ENCODE peak calls at places on chromosomes 6 and 20, in five cellular contexts. One of them, this sample, is unnamed.

GRCh38 chr6:18823782-18824386 is 436.7 kb downstream of the RNF144B start:
- DNase-seq in K562: peak; percentile 84
- DNase-seq in HepG2: peak; percentile 33
- DNase-seq in GM12878: no peak
- DNase-seq in A549: no peak
- DNase-seq in this sample: peak; percentile 1

GRCh38 chr6:148166339-148166949 is 176.2 kb upstream of the SASH1 start:
- DNase-seq in GM12878: no peak
- DNase-seq in A549: peak; percentile 16
- DNase-seq in HepG2: peak; percentile 59
- DNase-seq in K562: peak; percentile 65
- DNase-seq in this sample: peak; percentile 72

GRCh38 chr6:156827382-156827781 is 50.2 kb downstream of the ARID1B start:
- DNase-seq in GM12878: no peak
- DNase-seq in HepG2: no peak
- DNase-seq in K562: no peak
- DNase-seq in A549: no peak
- DNase-seq in this sample: no peak

GRCh38 chr6:145722190-145722589 is 13.1 kb downstream of the EPM2A start:
- DNase-seq in HepG2: no peak
- DNase-seq in A549: no peak
- DNase-seq in GM12878: no peak
- DNase-seq in K562: no peak
- DNase-seq in this sample: no peak

GRCh38 chr6:107644513-107644912 is 154.6 kb downstream of the SOBP start:
- DNase-seq in K562: no peak
- DNase-seq in A549: no peak
- DNase-seq in GM12878: no peak
- DNase-seq in HepG2: no peak
- DNase-seq in this sample: no peak

GRCh38 chr20:63661108-63661507 is 3.0 kb downstream of the RTEL1 start:
- DNase-seq in A549: no peak
- DNase-seq in K562: no peak
- DNase-seq in GM12878: no peak
- DNase-seq in HepG2: no peak
- DNase-seq in this sample: no peak

GRCh38 chr6:41638801-41639555 is 710 bp downstream of the MDFI start:
- DNase-seq in HepG2: no peak
- DNase-seq in GM12878: no peak
- DNase-seq in A549: no peak
- DNase-seq in K562: no peak
- DNase-seq in this sample: no peak

GRCh38 chr20:45704969-45705637 is at the start of gene WFDC10B:
- DNase-seq in HepG2: no peak
- DNase-seq in GM12878: no peak
- DNase-seq in A549: no peak
- DNase-seq in K562: no peak
- DNase-seq in this sample: no peak

GRCh38 chr6:72580281-72580940 is 41.5 kb upstream of the KCNQ5 start:
- DNase-seq in A549: peak; percentile 19
- DNase-seq in K562: peak; percentile 88
- DNase-seq in HepG2: peak; percentile 9
- DNase-seq in GM12878: no peak
- DNase-seq in this sample: peak; percentile 88

GRCh38 chr6:70180904-70181599 is 121.8 kb downstream of the COL9A1 start:
- DNase-seq in K562: no peak
- DNase-seq in GM12878: no peak
- DNase-seq in A549: no peak
- DNase-seq in HepG2: no peak
- DNase-seq in this sample: no peak

GRCh38 chr20:34526466-34526865 is 10.2 kb downstream of the DYNLRB1 start:
- DNase-seq in HepG2: no peak
- DNase-seq in GM12878: no peak
- DNase-seq in A549: no peak
- DNase-seq in K562: no peak
- DNase-seq in this sample: peak; percentile 33

GRCh38 chr6:70281923-70282902 is 20.7 kb downstream of the COL9A1 start:
- DNase-seq in HepG2: no peak
- DNase-seq in K562: peak; percentile 80
- DNase-seq in GM12878: no peak
- DNase-seq in A549: no peak
- DNase-seq in this sample: no peak

GRCh38 chr6:83511901-83512681 is at the start of gene PRSS35:
- DNase-seq in GM12878: no peak
- DNase-seq in A549: peak; percentile 40
- DNase-seq in HepG2: peak; percentile 7
- DNase-seq in K562: peak; percentile 74
- DNase-seq in this sample: peak; percentile 48

GRCh38 chr6:166514196-166514595 is 72.3 kb downstream of the RAMACL start:
- DNase-seq in A549: no peak
- DNase-seq in K562: no peak
- DNase-seq in GM12878: no peak
- DNase-seq in HepG2: no peak
- DNase-seq in this sample: peak; percentile 4

GRCh38 chr20:22586645-22587310 is 2.4 kb upstream of the FOXA2 start:
- DNase-seq in HepG2: peak; percentile 56
- DNase-seq in GM12878: no peak
- DNase-seq in A549: peak; percentile 83
- DNase-seq in K562: peak; percentile 62
- DNase-seq in this sample: no peak

GRCh38 chr6:37317312-37318038 is 36.3 kb upstream of the RNF8 start:
- DNase-seq in HepG2: no peak
- DNase-seq in GM12878: no peak
- DNase-seq in A549: no peak
- DNase-seq in K562: no peak
- DNase-seq in this sample: no peak

GRCh38 chr6:234706-235372 is 57.4 kb upstream of the DUSP22 start:
- DNase-seq in HepG2: no peak
- DNase-seq in K562: no peak
- DNase-seq in A549: no peak
- DNase-seq in GM12878: no peak
- DNase-seq in this sample: no peak

GRCh38 chr6:17281100-17281496 is at the start of gene RBM24:
- DNase-seq in A549: no peak
- DNase-seq in HepG2: peak; percentile 66
- DNase-seq in K562: peak; percentile 7
- DNase-seq in GM12878: no peak
- DNase-seq in this sample: peak; percentile 79

GRCh38 chr6:93394471-93394870 is 24.9 kb downstream of the EPHA7 start:
- DNase-seq in GM12878: no peak
- DNase-seq in A549: no peak
- DNase-seq in K562: no peak
- DNase-seq in HepG2: no peak
- DNase-seq in this sample: no peak

GRCh38 chr6:169165561-169166300 is 87.9 kb downstream of the THBS2 start:
- DNase-seq in K562: no peak
- DNase-seq in HepG2: no peak
- DNase-seq in A549: no peak
- DNase-seq in GM12878: no peak
- DNase-seq in this sample: peak; percentile 77

GRCh38 chr20:45735552-45735951 is 13.4 kb downstream of the SPINT4 start:
- DNase-seq in HepG2: no peak
- DNase-seq in GM12878: no peak
- DNase-seq in K562: no peak
- DNase-seq in A549: no peak
- DNase-seq in this sample: no peak

GRCh38 chr20:4555188-4555893 is 166.4 kb upstream of the PRND start:
- DNase-seq in HepG2: no peak
- DNase-seq in GM12878: no peak
- DNase-seq in A549: peak; percentile 44
- DNase-seq in K562: no peak
- DNase-seq in this sample: peak; percentile 92

GRCh38 chr6:61044011-61044410 is 1242.0 kb downstream of the KHDRBS2 start:
- DNase-seq in GM12878: no peak
- DNase-seq in A549: no peak
- DNase-seq in HepG2: no peak
- DNase-seq in K562: no peak
- DNase-seq in this sample: no peak

GRCh38 chr6:37667050-37667814 is 30.5 kb downstream of the MDGA1 start:
- DNase-seq in HepG2: no peak
- DNase-seq in K562: peak; percentile 87
- DNase-seq in GM12878: no peak
- DNase-seq in A549: no peak
- DNase-seq in this sample: peak; percentile 90

GRCh38 chr6:107811591-107812218 is 12.4 kb downstream of the SCML4 start:
- DNase-seq in K562: no peak
- DNase-seq in HepG2: no peak
- DNase-seq in GM12878: no peak
- DNase-seq in A549: peak; percentile 8
- DNase-seq in this sample: peak; percentile 21

GRCh38 chr6:40631760-40632159 is 44.6 kb upstream of the LRFN2 start:
- DNase-seq in K562: no peak
- DNase-seq in GM12878: no peak
- DNase-seq in HepG2: no peak
- DNase-seq in A549: no peak
- DNase-seq in this sample: no peak

DNA sequence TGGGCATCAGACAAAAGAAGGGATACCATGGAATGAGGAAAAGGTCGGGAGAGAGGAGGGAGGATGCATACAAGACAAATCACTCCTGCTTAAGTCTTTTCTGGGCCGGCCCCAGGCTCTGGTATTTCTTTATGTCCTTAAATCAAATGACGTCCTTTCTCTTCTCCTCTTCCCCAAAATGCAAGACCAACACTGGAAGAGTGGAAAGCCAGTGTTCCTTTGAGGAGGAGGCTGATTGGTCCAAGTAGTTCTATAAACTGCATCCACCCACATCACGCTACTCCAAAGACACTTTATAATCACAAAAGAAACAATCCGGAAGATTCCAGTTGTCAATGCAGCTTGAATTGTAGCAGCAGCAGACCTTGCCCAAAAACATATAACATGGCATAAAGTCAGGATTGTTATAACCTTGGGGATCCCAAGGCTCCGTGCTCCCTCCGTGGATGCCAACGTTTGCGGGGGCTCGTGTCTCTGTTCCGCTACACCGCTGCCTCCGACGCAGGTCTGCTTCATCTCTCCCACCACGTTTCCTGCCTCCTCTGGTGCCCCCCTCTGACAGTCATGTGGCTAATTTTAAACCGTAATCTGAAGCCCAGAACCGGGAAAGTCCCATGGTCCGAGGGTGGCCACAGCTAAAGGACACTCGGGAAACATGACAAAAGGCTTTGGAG is 47.1 kb downstream of the MCUR1 start:
- DNase-seq in A549: no peak
- DNase-seq in K562: peak; percentile 34
- DNase-seq in GM12878: no peak
- DNase-seq in HepG2: no peak
- DNase-seq in this sample: peak; percentile 44
- TF ChIP-seq BHLHE40 in A549: no peak
- TF ChIP-seq BHLHE40 in K562: no peak
- TF ChIP-seq BHLHE40 in GM12878: no peak
- TF ChIP-seq BHLHE40 in HepG2: no peak
- TF ChIP-seq BHLHE40 in this sample: no peak

GRCh38 chr20:37417857-37418501 is 72.0 kb downstream of the SRC start:
- DNase-seq in K562: no peak
- DNase-seq in GM12878: no peak
- DNase-seq in A549: no peak
- DNase-seq in HepG2: no peak
- DNase-seq in this sample: peak; percentile 29
- TF ChIP-seq USF2 in K562: no peak
- TF ChIP-seq USF2 in GM12878: no peak
- TF ChIP-seq USF2 in A549: no peak
- TF ChIP-seq USF2 in HepG2: no peak
- TF ChIP-seq USF2 in this sample: no peak

DNA sequence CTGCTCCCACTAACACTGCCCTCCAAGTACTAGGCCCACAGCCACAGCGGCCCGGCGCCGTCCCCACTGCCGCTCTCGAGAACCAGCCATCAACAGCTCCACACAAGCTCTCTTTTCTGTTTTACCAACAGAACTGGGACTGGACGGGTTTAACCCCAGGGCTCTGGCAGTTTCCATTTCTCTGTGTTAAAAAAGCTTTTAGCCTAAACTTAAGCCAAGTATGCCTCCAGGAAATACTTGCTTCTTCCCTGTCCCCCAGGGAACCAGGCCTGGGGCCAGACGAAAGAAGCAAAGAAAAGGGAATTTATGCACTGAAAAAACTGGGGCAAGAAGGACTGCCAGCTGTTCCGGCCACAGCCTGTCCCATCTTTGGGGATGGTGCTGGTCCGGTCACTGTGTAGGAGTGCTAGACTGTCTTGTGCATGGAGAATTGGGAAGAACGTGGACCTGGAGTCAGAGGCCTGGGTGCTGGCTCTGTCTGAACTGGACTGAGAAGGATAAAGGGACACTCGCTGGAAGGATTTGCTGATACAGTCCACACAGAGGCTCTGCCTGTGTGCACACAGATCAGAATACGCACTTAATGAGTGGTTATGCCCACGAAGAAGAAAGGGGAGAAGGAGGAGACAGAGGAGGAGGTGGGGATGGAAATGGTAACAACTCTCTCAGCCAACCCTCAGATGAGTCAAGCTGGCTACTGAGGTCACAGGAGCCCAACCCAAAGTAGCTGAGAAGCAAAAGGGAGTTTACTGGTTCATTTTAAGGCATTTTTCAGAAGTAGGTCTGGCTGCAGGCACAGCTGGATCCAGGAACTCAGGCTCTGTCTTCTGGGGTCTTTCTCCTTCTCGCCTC is 254.4 kb upstream of the PMEPA1 start:
- DNase-seq in A549: no peak
- DNase-seq in K562: no peak
- DNase-seq in GM12878: no peak
- DNase-seq in HepG2: no peak
- DNase-seq in this sample: no peak
- TF ChIP-seq BHLHE40 in A549: no peak
- TF ChIP-seq BHLHE40 in K562: no peak
- TF ChIP-seq BHLHE40 in GM12878: no peak
- TF ChIP-seq BHLHE40 in HepG2: no peak
- TF ChIP-seq BHLHE40 in this sample: no peak

GRCh38 chr6:161444966-161445799 is 171.3 kb upstream of the AGPAT4 start:
- DNase-seq in K562: no peak
- DNase-seq in A549: no peak
- DNase-seq in HepG2: no peak
- DNase-seq in GM12878: no peak
- DNase-seq in this sample: peak; percentile 16

GRCh38 chr6:161442381-161442858 is 168.6 kb upstream of the AGPAT4 start:
- DNase-seq in HepG2: no peak
- DNase-seq in K562: no peak
- DNase-seq in GM12878: no peak
- DNase-seq in A549: no peak
- DNase-seq in this sample: no peak

GRCh38 chr6:161444464-161444863 is 170.6 kb upstream of the AGPAT4 start:
- DNase-seq in HepG2: no peak
- DNase-seq in GM12878: no peak
- DNase-seq in K562: peak; percentile 66
- DNase-seq in A549: no peak
- DNase-seq in this sample: peak; percentile 24

GRCh38 chr6:161446296-161446925 is 172.6 kb upstream of the AGPAT4 start:
- DNase-seq in A549: no peak
- DNase-seq in HepG2: no peak
- DNase-seq in GM12878: no peak
- DNase-seq in K562: no peak
- DNase-seq in this sample: no peak

GRCh38 chr6:161443868-161444267 is 170.0 kb upstream of the AGPAT4 start:
- DNase-seq in HepG2: no peak
- DNase-seq in K562: peak; percentile 42
- DNase-seq in GM12878: no peak
- DNase-seq in A549: no peak
- DNase-seq in this sample: no peak
- TF ChIP-seq USF2 in HepG2: no peak
- TF ChIP-seq USF2 in K562: no peak
- TF ChIP-seq USF2 in GM12878: no peak
- TF ChIP-seq USF2 in A549: no peak
- TF ChIP-seq USF2 in this sample: no peak

GRCh38 chr6:30544666-30545272 is 11.5 kb downstream of the GNL1 start:
- DNase-seq in HepG2: peak; percentile 55
- DNase-seq in K562: peak; percentile 73
- DNase-seq in GM12878: no peak
- DNase-seq in A549: peak; percentile 53
- DNase-seq in this sample: peak; percentile 79
- TF ChIP-seq BHLHE40 in HepG2: no peak
- TF ChIP-seq BHLHE40 in K562: peak; percentile 7
- TF ChIP-seq BHLHE40 in GM12878: no peak
- TF ChIP-seq BHLHE40 in A549: no peak
- TF ChIP-seq BHLHE40 in this sample: no peak